ENCODE peak calls at places on chromosome 1, in six cellular contexts. W, A, D, Q, N and O are unnamed samples.

GRCh38 chr1:183195146-183195571 is 9.1 kb downstream of the LAMC2 start:
- DNase-seq in W (no peak), A (peak; percentile 38), D (no peak), Q (no peak), N (peak; percentile 71), O (peak; percentile 86)

GRCh38 chr1:228314658-228315483 is 91.8 kb downstream of the TRIM11 start:
- DNase-seq in W (no peak), A (no peak), D (no peak), Q (no peak), N (no peak), O (no peak)

GRCh38 chr1:91851130-91852010 is 34.6 kb downstream of the TGFBR3 start:
- DNase-seq in W (no peak), A (peak; percentile 83), D (no peak), Q (peak; percentile 96), N (peak; percentile 86), O (no peak)

GRCh38 chr1:63920154-63921117 is 146.6 kb downstream of the ROR1 start:
- DNase-seq in W (no peak), A (peak; percentile 86), D (no peak), Q (peak; percentile 77), N (peak; percentile 82), O (peak; percentile 100)

GRCh38 chr1:246161626-246162025 is 345.5 kb downstream of the SMYD3 start:
- DNase-seq in W (no peak), A (peak; percentile 85), D (no peak), Q (peak; percentile 87), N (peak; percentile 86), O (no peak)

GRCh38 chr1:162996261-162996660 is 72.9 kb upstream of the RGS4 start:
- DNase-seq in W (no peak), A (no peak), D (no peak), Q (peak; percentile 28), N (peak; percentile 45), O (no peak)

GRCh38 chr1:201216395-201217085 is 25.9 kb downstream of the IGFN1 start:
- DNase-seq in W (no peak), A (no peak), D (no peak), Q (no peak), N (no peak), O (no peak)

GRCh38 chr1:46180082-46180616 is 3.9 kb upstream of the P3R3URF start:
- DNase-seq in W (no peak), A (peak; percentile 72), D (peak; percentile 80), Q (no peak), N (no peak), O (peak; percentile 90)

GRCh38 chr1:85445906-85446305 is 19.1 kb downstream of the DDAH1 start:
- DNase-seq in W (no peak), A (no peak), D (no peak), Q (peak; percentile 62), N (peak; percentile 94), O (no peak)

GRCh38 chr1:77193951-77194350 is 25.3 kb downstream of the PIGK start:
- DNase-seq in W (no peak), A (no peak), D (no peak), Q (no peak), N (no peak), O (no peak)

GRCh38 chr1:192700834-192701271 is 64.9 kb downstream of the RGS13 start:
- DNase-seq in W (no peak), A (peak; percentile 73), D (no peak), Q (peak; percentile 92), N (peak; percentile 89), O (peak; percentile 40)

GRCh38 chr1:218643281-218643680 is 298.1 kb downstream of the TGFB2 start:
- DNase-seq in W (no peak), A (no peak), D (no peak), Q (no peak), N (no peak), O (no peak)

GRCh38 chr1:218643926-218644325 is 298.8 kb downstream of the TGFB2 start:
- DNase-seq in W (no peak), A (no peak), D (no peak), Q (no peak), N (no peak), O (no peak)

GRCh38 chr1:218642033-218642954 is 297.2 kb downstream of the TGFB2 start:
- DNase-seq in W (no peak), A (no peak), D (no peak), Q (peak; percentile 72), N (peak; percentile 51), O (no peak)

DNA sequence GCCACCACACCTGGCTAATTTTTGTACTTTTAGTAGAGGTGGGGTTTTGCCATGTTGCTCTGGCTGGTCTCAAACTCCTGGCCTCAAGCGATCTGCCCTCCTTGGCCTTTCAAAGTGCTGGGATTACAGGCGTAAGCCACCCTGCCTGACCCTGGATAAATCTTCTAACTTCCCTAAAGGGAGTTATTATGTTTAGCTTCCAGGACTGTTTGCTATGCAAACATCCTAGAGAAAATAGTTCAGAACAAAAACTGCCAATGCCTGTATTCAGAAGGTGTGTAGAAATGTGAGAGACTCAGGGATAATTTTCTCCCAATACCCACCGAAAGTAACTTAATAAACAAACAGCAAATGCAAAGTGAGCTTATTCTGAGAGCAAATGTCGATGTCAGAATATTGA is 301.2 kb downstream of the TGFB2 start:
- DNase-seq in W (no peak), A (no peak), D (no peak), Q (no peak), N (no peak), O (no peak)
- TF ChIP-seq EZH2 in W (no peak), A (no peak), D (no peak), Q (no peak), N (no peak), O (no peak)

GRCh38 chr1:237736372-237737029 is 154.2 kb downstream of the ZP4 start:
- DNase-seq in W (peak; percentile 69), A (peak; percentile 18), D (peak; percentile 75), Q (peak; percentile 30), N (no peak), O (no peak)
- H3K27ac ChIP-seq in W (peak overlapping the region; percentile 77), A (no peak overlapping the region), D (no peak overlapping the region), Q (no peak overlapping the region), N (no peak overlapping the region), O (no peak overlapping the region)

DNA sequence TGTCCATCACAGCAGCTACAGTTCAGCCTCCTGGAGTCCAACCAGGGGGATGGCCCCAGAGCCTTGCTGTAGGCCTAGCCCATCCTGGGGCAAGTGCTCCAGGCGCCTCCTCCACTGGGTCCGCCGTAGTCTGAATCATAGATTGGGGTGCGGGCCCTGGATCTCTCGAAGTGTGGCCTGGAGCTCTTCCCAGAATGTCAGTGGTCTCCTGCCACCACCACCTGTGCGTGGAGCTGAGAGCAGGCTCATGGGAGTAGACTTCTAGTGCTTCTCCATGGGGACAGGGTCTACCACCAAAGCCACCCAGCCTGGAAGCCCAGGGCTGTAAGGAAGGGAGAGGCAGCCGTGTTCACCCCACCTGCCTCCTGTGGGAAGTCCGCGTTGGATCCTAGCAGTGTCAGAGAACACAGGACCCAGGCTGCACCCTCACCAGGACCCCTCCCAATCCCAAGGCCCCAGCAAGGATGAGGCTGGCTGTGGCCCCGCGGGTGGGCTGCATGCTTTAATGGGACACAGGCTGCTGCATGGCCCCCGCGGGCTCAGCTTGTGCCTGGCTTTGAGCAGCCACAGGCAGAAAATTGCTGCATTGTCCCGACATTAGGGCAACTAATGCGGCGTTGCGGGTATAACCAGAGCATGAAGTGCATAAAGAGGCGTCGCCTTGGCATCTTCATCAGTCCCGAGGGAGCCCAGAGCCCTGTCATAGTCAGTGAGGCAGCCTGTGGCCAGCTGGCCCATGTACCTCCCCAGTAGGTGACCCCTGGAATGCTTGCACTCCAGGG is 735 bp upstream of the HES3 start:
- DNase-seq in W (no peak), A (no peak), D (peak; percentile 64), Q (no peak), N (no peak), O (no peak)
- TF ChIP-seq EZH2 in W (no peak), A (no peak), D (peak; percentile 38), Q (peak; percentile 96), N (no peak), O (no peak)

GRCh38 chr1:7550261-7550850 is 220.7 kb upstream of the VAMP3 start:
- DNase-seq in W (no peak), A (no peak), D (peak; percentile 80), Q (no peak), N (no peak), O (no peak)
- H3K27ac ChIP-seq in W (no peak overlapping the region), A (no peak overlapping the region), D (no peak overlapping the region), Q (no peak overlapping the region), N (no peak overlapping the region), O (no peak overlapping the region)

GRCh38 chr1:65910432-65910831 is 117.7 kb downstream of the PDE4B start:
- DNase-seq in W (no peak), A (no peak), D (peak; percentile 9), Q (no peak), N (no peak), O (no peak)

DNA sequence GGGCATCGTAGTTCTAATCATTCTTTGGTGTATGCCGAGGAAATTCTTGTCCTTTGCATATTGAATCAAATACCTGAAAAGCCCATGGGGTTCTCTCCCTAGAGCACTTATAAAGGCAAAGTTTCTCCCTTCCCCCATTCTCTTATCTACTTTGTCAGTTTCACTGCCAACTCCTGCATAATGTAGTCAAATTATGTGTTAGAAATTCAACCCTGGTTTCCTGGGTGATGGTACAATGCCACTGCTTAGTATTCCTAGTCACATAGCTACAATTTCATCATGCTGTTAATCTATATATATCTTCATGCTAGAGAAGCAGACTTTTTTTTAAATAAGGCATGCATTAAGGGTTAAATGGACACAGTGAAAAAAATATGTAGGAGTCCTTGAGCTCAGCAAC is 119.0 kb downstream of the PDE4B start:
- DNase-seq in W (no peak), A (no peak), D (peak; percentile 19), Q (no peak), N (no peak), O (no peak)
- TF ChIP-seq EZH2 in W (no peak), A (no peak), D (no peak), Q (no peak), N (no peak), O (no peak)

GRCh38 chr1:35561297-35561971 is 3.8 kb downstream of the NCDN start:
- DNase-seq in W (no peak), A (no peak), D (no peak), Q (no peak), N (no peak), O (no peak)
- H3K27ac ChIP-seq in W (no peak overlapping the region), A (no peak overlapping the region), D (no peak overlapping the region), Q (no peak overlapping the region), N (no peak overlapping the region), O (no peak overlapping the region)